ENCODE peak calls at places on chromosomes 6 and 20, in ten cellular contexts. E, J, V, Q, W, G, S, K, A and U are unnamed samples. For H3K4me1, the result is how much of the 10 kb centered on the place peaks cover.

GRCh38 chr20:36629719-36630340 is 16.2 kb downstream of the SLA2 start:
- DNase-seq in E (no peak), J (no peak), W (no peak), A (no peak), K (no peak), V (no peak), G (no peak), Q (peak), S (no peak), U (no peak)

GRCh38 chr6:39298061-39298460 is 16.2 kb downstream of the KCNK17 start:
- DNase-seq in G (no peak), K (no peak), E (no peak), S (peak), J (no peak), Q (no peak), W (no peak), A (no peak), V (no peak), U (no peak)

GRCh38 chr6:107658920-107659879 is 164.9 kb downstream of the SCML4 start:
- DNase-seq in A (no peak), J (peak), Q (no peak), S (no peak), E (no peak), G (no peak), K (no peak), W (no peak), V (no peak), U (no peak)

GRCh38 chr20:59628171-59628570 is 23.8 kb downstream of the PHACTR3 start:
- DNase-seq in E (no peak), Q (peak), J (no peak), W (no peak), S (no peak), G (no peak), V (no peak), A (no peak), K (no peak), U (no peak)

GRCh38 chr20:39289316-39289715 is 327.2 kb downstream of the DHX35 start:
- DNase-seq in Q (no peak), A (peak), K (no peak), G (no peak), S (no peak), W (no peak), J (no peak), E (no peak), V (no peak), U (no peak)

GRCh38 chr6:143962644-143962929 is 45.5 kb downstream of the PLAGL1 start:
- DNase-seq in K (no peak), Q (no peak), J (peak), E (peak), W (no peak), G (no peak), V (no peak), S (no peak), A (peak), U (no peak)

GRCh38 chr20:60512436-60512835 is 554.2 kb downstream of the CDH26 start:
- DNase-seq in E (peak), Q (no peak), J (peak), A (no peak), K (no peak), S (no peak), V (no peak), W (no peak), G (no peak), U (no peak)

GRCh38 chr20:5353624-5354496 is 37.1 kb upstream of the PROKR2 start:
- DNase-seq in E (peak), A (no peak), Q (no peak), V (peak), K (no peak), G (no peak), W (no peak), J (peak), S (no peak), U (no peak)

GRCh38 chr6:30223339-30223738 is 10.1 kb upstream of the TRIM26 start:
- DNase-seq in V (no peak), W (no peak), G (no peak), Q (no peak), J (no peak), S (no peak), E (no peak), A (no peak), K (no peak), U (no peak)

GRCh38 chr20:58228484-58229197 is at the start of gene ANKRD60:
- DNase-seq in G (no peak), Q (no peak), E (peak), V (no peak), W (no peak), K (no peak), S (no peak), A (peak), J (peak), U (peak)

GRCh38 chr6:89495961-89496535 is 63.1 kb downstream of the ANKRD6 start:
- DNase-seq in V (no peak), A (peak), W (no peak), G (no peak), K (no peak), E (no peak), Q (no peak), J (no peak), S (no peak), U (peak)

GRCh38 chr20:38172344-38172743 is 7.3 kb upstream of the TGM2 start:
- DNase-seq in S (no peak), V (peak), Q (no peak), J (peak), W (no peak), G (no peak), K (no peak), E (no peak), A (no peak), U (no peak)

GRCh38 chr6:11233936-11234573 is 1.6 kb upstream of the NEDD9 start:
- DNase-seq in W (no peak), S (no peak), E (no peak), Q (no peak), A (peak), V (no peak), K (no peak), J (no peak), G (no peak), U (no peak)

GRCh38 chr6:134891633-134892032 is 58.3 kb downstream of the ALDH8A1 start:
- DNase-seq in V (no peak), S (no peak), Q (no peak), J (no peak), W (no peak), K (no peak), A (no peak), E (no peak), G (no peak), U (no peak)

GRCh38 chr6:148593813-148594170 is 153.0 kb upstream of the UST start:
- DNase-seq in K (no peak), J (no peak), E (no peak), G (no peak), Q (no peak), V (no peak), W (peak), A (no peak), S (no peak), U (no peak)

GRCh38 chr6:107114872-107115694 is at the start of gene BEND3:
- DNase-seq in S (peak), V (no peak), J (no peak), G (peak), W (peak), Q (peak), K (no peak), E (peak), A (peak), U (peak)

GRCh38 chr6:116596815-116597214 is 19.5 kb upstream of the RSPH4A start:
- DNase-seq in G (no peak), E (peak), S (no peak), A (peak), V (no peak), J (peak), Q (no peak), W (no peak), K (no peak), U (no peak)

GRCh38 chr20:53809242-53809641 is 215.6 kb upstream of the ZNF217 start:
- DNase-seq in V (no peak), K (no peak), E (no peak), J (no peak), Q (no peak), W (no peak), G (no peak), S (no peak), A (peak), U (no peak)

GRCh38 chr6:6810727-6811126 is 222.2 kb downstream of the LY86 start:
- DNase-seq in K (no peak), J (no peak), Q (no peak), V (no peak), S (no peak), E (no peak), A (no peak), G (no peak), W (no peak), U (no peak)

GRCh38 chr6:158876886-158877285 is 57.7 kb upstream of the EZR start:
- DNase-seq in K (no peak), A (no peak), W (no peak), V (no peak), S (no peak), J (no peak), Q (no peak), G (no peak), E (no peak), U (no peak)

GRCh38 chr6:145886228-145886956 is 71.8 kb upstream of the FBXO30 start:
- DNase-seq in W (no peak), V (no peak), A (no peak), S (no peak), K (no peak), J (peak), E (no peak), Q (no peak), G (no peak), U (no peak)

GRCh38 chr20:461254-462198 is 807 bp downstream of the TBC1D20 start:
- DNase-seq in E (peak), W (peak), G (peak), V (peak), A (peak), J (peak), K (no peak), Q (peak), S (no peak), U (peak)

GRCh38 chr6:144106206-144106605 is 10.8 kb upstream of the SF3B5 start:
- DNase-seq in Q (no peak), W (no peak), G (no peak), S (no peak), J (no peak), K (no peak), A (no peak), E (no peak), V (no peak), U (no peak)

GRCh38 chr6:157194643-157195042 is 128.7 kb downstream of the TMEM242 start:
- DNase-seq in G (no peak), S (no peak), K (no peak), W (no peak), A (no peak), Q (no peak), E (no peak), J (peak), V (no peak), U (no peak)

GRCh38 chr6:51529240-51529639 is 558.2 kb downstream of the PKHD1 start:
- DNase-seq in G (no peak), S (no peak), K (no peak), E (no peak), Q (no peak), J (no peak), W (no peak), A (no peak), V (no peak), U (no peak)

GRCh38 chr6:111417946-111418345 is 65.1 kb downstream of the REV3L start:
- DNase-seq in S (no peak), K (no peak), A (no peak), G (no peak), V (no peak), W (no peak), J (peak), E (no peak), Q (no peak), U (no peak)

GRCh38 chr6:55568779-55569439 is 10.1 kb downstream of the HMGCLL1 start:
- DNase-seq in E (no peak), Q (no peak), A (peak), K (no peak), G (no peak), S (no peak), W (peak), V (no peak), J (no peak), U (no peak)

GRCh38 chr20:58308680-58309527 is 611 bp upstream of the RAB22A start:
- DNase-seq in S (peak), W (peak), J (peak), A (peak), Q (peak), E (peak), V (peak), K (peak), G (no peak), U (peak)

GRCh38 chr6:28218312-28219248 is 6.5 kb upstream of the ZSCAN9 start:
- DNase-seq in J (peak), W (peak), E (peak), S (peak), Q (peak), V (peak), K (peak), G (peak), A (peak), U (peak)

GRCh38 chr6:165308926-165309731 is at the start of gene C6orf118:
- DNase-seq in Q (no peak), E (peak), K (peak), A (peak), J (peak), S (no peak), G (no peak), V (peak), W (peak), U (peak)

GRCh38 chr6:124679392-124679791 is 282.8 kb upstream of the RNF217 start:
- DNase-seq in S (no peak), A (no peak), J (peak), V (no peak), E (no peak), G (no peak), Q (no peak), W (no peak), K (no peak), U (no peak)

GRCh38 chr6:84663866-84664265 is 100.5 kb downstream of the TBX18 start:
- DNase-seq in E (no peak), G (no peak), Q (no peak), W (no peak), K (no peak), S (no peak), V (no peak), J (no peak), A (no peak), U (no peak)

GRCh38 chr6:83083476-83083875 is 16.0 kb downstream of the DOP1A start:
- DNase-seq in E (no peak), W (no peak), G (no peak), S (no peak), V (no peak), A (no peak), Q (no peak), J (no peak), K (no peak), U (no peak)

GRCh38 chr6:134510121-134510520 is 192.2 kb upstream of the SGK1 start:
- DNase-seq in G (no peak), A (no peak), K (no peak), W (no peak), Q (no peak), S (no peak), J (peak), E (no peak), V (no peak), U (no peak)

GRCh38 chr6:112835078-112835477 is 487.9 kb downstream of the RFPL4B start:
- DNase-seq in S (no peak), E (no peak), W (no peak), K (no peak), V (no peak), J (no peak), A (no peak), G (no peak), Q (no peak), U (no peak)

GRCh38 chr6:134520181-134521115 is 202.5 kb upstream of the SGK1 start:
- DNase-seq in W (no peak), A (no peak), K (no peak), S (no peak), V (no peak), G (no peak), E (no peak), J (peak), Q (no peak), U (no peak)

GRCh38 chr6:31531162-31531561 is 2.4 kb downstream of the MCCD1 start:
- DNase-seq in Q (no peak), K (no peak), V (no peak), J (no peak), A (no peak), W (no peak), G (no peak), E (no peak), S (no peak), U (no peak)

GRCh38 chr6:31531771-31532643 is 3.2 kb downstream of the MCCD1 start:
- DNase-seq in V (no peak), A (no peak), W (no peak), K (no peak), S (no peak), E (no peak), J (no peak), G (no peak), Q (no peak), U (no peak)

GRCh38 chr6:31529329-31530150 is 778 bp downstream of the MCCD1 start:
- DNase-seq in V (no peak), G (no peak), J (no peak), S (no peak), A (no peak), E (no peak), W (no peak), K (no peak), Q (no peak), U (no peak)

GRCh38 chr6:31528821-31529328 is at the start of gene MCCD1:
- DNase-seq in A (no peak), E (no peak), V (no peak), J (no peak), S (no peak), W (no peak), G (no peak), Q (no peak), K (no peak), U (no peak)

DNA sequence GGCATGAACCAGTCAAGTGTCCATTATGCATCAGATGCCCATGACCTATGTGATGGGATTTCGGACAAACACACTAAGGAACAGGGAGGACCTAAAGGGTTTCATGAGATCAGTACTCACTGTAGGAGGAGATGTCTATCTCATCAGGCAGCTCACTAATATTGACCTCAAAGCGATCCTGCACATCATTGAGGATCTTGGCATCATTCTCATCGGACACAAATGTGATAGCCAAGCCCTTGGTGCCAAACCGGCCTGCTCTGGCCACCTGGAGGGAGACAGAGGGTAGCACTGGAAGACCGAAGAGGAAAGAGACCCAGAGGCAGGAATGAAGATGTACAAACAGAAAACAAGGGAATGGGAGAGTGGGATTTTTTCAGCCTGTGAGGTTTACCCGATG is 1.9 kb downstream of the MCCD1 start:
- DNase-seq in W (no peak), K (no peak), Q (no peak), S (no peak), G (no peak), E (no peak), J (no peak), A (no peak), V (no peak), U (no peak)
- TF ChIP-seq CTCF in W (no peak), K (no peak), Q (no peak), S (no peak), G (no peak), E (no peak), J (no peak), A (no peak), V (no peak), U (no peak)

GRCh38 chr20:62793757-62794006 is 2.6 kb upstream of the MRGBP start:
- DNase-seq in Q (no peak), W (no peak), G (no peak), V (no peak), E (no peak), A (no peak), K (no peak), S (no peak), J (no peak), U (no peak)

GRCh38 chr20:62794007-62794724 is 2.1 kb upstream of the MRGBP start:
- DNase-seq in E (peak), W (peak), V (peak), Q (peak), A (peak), S (peak), G (peak), J (peak), K (peak), U (peak)

GRCh38 chr20:62791301-62792181 is 4.7 kb upstream of the MRGBP start:
- DNase-seq in W (peak), V (peak), E (peak), G (peak), J (peak), K (peak), Q (peak), S (peak), A (peak), U (peak)

GRCh38 chr20:62792940-62793756 is 3.1 kb upstream of the MRGBP start:
- DNase-seq in Q (peak), V (no peak), G (no peak), W (no peak), S (no peak), K (no peak), A (no peak), J (no peak), E (no peak), U (no peak)

GRCh38 chr20:62792182-62792939 is 3.9 kb upstream of the MRGBP start:
- DNase-seq in W (no peak), K (no peak), E (no peak), G (no peak), Q (no peak), A (no peak), S (no peak), J (peak), V (no peak), U (no peak)
- H3K4me1 ChIP-seq in W (under half), K (under half), E (under half), G (under half), Q (under half), A (under half), S (under half), J (under half), V (under half), U (under half)

GRCh38 chr6:131058236-131058635 is 4.8 kb downstream of the EPB41L2 start:
- DNase-seq in V (no peak), W (no peak), A (no peak), G (no peak), E (no peak), S (no peak), Q (no peak), J (peak), K (no peak), U (no peak)

GRCh38 chr6:131061041-131061770 is 1.8 kb downstream of the EPB41L2 start:
- DNase-seq in K (no peak), V (no peak), W (no peak), S (no peak), A (peak), Q (no peak), E (peak), G (no peak), J (peak), U (no peak)

GRCh38 chr6:131059486-131059885 is 3.6 kb downstream of the EPB41L2 start:
- DNase-seq in W (no peak), K (no peak), E (no peak), A (no peak), G (no peak), S (no peak), V (peak), J (peak), Q (no peak), U (no peak)

GRCh38 chr6:131061771-131062160 is 1.3 kb downstream of the EPB41L2 start:
- DNase-seq in S (no peak), G (no peak), J (no peak), K (no peak), W (no peak), A (no peak), Q (no peak), V (no peak), E (peak), U (no peak)

DNA sequence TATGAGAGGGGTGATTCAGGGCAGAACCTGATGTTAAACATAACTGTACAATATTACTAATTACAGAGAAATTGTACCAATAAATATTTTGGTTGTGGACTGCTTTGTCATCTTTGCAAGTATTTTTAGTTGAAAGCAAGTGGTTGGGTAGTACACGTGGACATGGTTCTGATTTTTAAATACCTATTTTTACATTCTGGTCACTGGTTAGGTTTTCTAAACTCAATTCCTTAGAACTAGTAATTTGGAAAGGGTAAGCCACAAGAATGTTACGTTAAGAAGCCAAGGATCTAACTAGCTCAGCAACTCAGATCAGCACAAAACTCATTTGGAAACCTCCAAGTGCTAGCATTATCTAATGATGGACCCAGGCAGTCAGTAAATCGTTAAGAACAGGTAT is 2.7 kb downstream of the EPB41L2 start:
- DNase-seq in G (no peak), V (no peak), Q (no peak), S (no peak), J (peak), K (no peak), A (no peak), W (no peak), E (no peak), U (no peak)
- H3K4me3 ChIP-seq in G (no peak), V (peak), Q (no peak), S (no peak), J (peak), K (no peak), A (no peak), W (no peak), E (peak), U (no peak)

DNA sequence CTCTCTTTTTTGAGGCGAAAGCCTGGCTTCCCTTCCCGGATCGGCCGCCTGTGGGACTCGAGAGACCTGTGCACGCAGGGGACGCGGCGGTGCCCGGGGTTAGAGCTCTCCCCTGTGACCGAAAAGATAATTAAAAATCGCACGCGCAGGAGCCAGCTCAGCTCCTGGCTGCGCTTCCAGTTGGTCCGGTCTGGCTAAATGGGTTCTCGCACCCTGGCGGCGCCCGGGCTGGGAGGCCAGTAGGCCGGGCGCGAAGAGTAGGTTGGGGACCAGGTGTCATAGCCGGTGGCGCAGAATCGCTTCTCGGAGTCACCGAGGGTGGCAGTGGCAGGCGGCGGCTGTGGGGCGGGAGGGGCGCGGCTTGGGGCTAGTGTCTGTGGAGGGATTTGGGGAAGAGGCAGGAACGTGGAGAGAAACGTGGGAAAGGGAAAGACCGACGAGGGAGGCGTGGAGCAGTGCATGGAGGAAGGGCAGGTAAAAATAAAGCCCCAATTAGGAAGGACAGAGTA is 41.9 kb upstream of the SUPT3H start:
- DNase-seq in J (no peak), E (peak), W (peak), V (peak), K (no peak), A (peak), Q (peak), S (peak), G (peak), U (peak)
- TF ChIP-seq CTCF in J (peak), E (peak), W (peak), V (peak), K (no peak), A (peak), Q (no peak), S (peak), G (peak), U (peak)